ENCODE peak calls at places on chromosome 4, in ten cellular contexts. F is Kasumi-1, O is Right ventricle myocardium superior, M is NCI-H2081, D is H54, I is fibroblast of the conjunctiva, L is GM23338, X is HuH-7, V is hypothalamus, Y is endothelial cell. G is an unnamed sample.

GRCh38 chr4:19130836-19131235 is 1109.3 kb upstream of the LCORL start:
- DNase-seq in F (no peak), O (no peak), M (no peak), D (no peak), I (no peak), L (no peak), X (no peak), V (no peak), Y (no peak), G (no peak)

GRCh38 chr4:176611351-176611750 is 181.4 kb downstream of the VEGFC start:
- DNase-seq in F (no peak), O (no peak), M (no peak), D (no peak), I (no peak), L (no peak), X (no peak), V (no peak), Y (no peak), G (no peak)

GRCh38 chr4:13524504-13525243 is 19.6 kb downstream of the NKX3-2 start:
- DNase-seq in F (no peak), O (no peak), M (no peak), D (no peak), I (no peak), L (peak; percentile 77), X (no peak), V (no peak), Y (no peak), G (no peak)

GRCh38 chr4:126023946-126024345 is 709.2 kb downstream of the FAT4 start:
- DNase-seq in F (no peak), O (no peak), M (no peak), D (no peak), I (peak; percentile 13), L (no peak), X (no peak), V (no peak), Y (no peak), G (no peak)

GRCh38 chr4:16016536-16016935 is 53.6 kb upstream of the FGFBP2 start:
- DNase-seq in F (no peak), O (no peak), M (no peak), D (no peak), I (no peak), L (no peak), X (no peak), V (no peak), Y (no peak), G (no peak)

GRCh38 chr4:99447079-99447478 is 11.9 kb upstream of the ADH7 start:
- DNase-seq in F (no peak), O (no peak), M (no peak), D (no peak), I (no peak), L (peak; percentile 45), X (no peak), V (no peak), Y (no peak), G (no peak)

GRCh38 chr4:142563682-142564291 is 282.3 kb downstream of the INPP4B start:
- DNase-seq in F (no peak), O (no peak), M (no peak), D (no peak), I (no peak), L (no peak), X (no peak), V (no peak), Y (no peak), G (no peak)

GRCh38 chr4:83219344-83219990 is 65.1 kb downstream of the COQ2 start:
- DNase-seq in F (no peak), O (no peak), M (no peak), D (no peak), I (no peak), L (no peak), X (no peak), V (peak; percentile 4), Y (no peak), G (peak; percentile 70)

GRCh38 chr4:142406917-142407501 is 439.1 kb downstream of the INPP4B start:
- DNase-seq in F (no peak), O (no peak), M (no peak), D (no peak), I (no peak), L (no peak), X (no peak), V (no peak), Y (no peak), G (peak; percentile 57)

GRCh38 chr4:103306870-103307345 is 108.8 kb upstream of the CENPE start:
- DNase-seq in F (no peak), O (peak; percentile 42), M (no peak), D (peak; percentile 4), I (no peak), L (peak; percentile 34), X (peak; percentile 24), V (peak; percentile 50), Y (no peak), G (no peak)